ENCODE peak calls at places on chromosomes 7 and 10, in nine cellular contexts. One of them, this sample, is unnamed.

GRCh38 chr7:137667633-137668387 is 179.0 kb downstream of the DGKI start:
- DNase-seq in sigmoid colon: no peak
- DNase-seq in GM23338: no peak
- DNase-seq in cardiac fibroblast: peak
- DNase-seq in keratinocyte: no peak
- DNase-seq in astrocyte of the spinal cord: peak
- DNase-seq in spleen: no peak
- DNase-seq in heart right ventricle: no peak
- DNase-seq in AG04449: peak
- DNase-seq in this sample: peak

GRCh38 chr10:51063659-51064535 is 10.4 kb upstream of the PRKG1 start:
- DNase-seq in sigmoid colon: no peak
- DNase-seq in GM23338: peak
- DNase-seq in cardiac fibroblast: peak
- DNase-seq in keratinocyte: no peak
- DNase-seq in astrocyte of the spinal cord: peak
- DNase-seq in spleen: no peak
- DNase-seq in heart right ventricle: no peak
- DNase-seq in AG04449: peak
- DNase-seq in this sample: peak

GRCh38 chr7:27238979-27239779 is 3.4 kb upstream of the EVX1 start:
- DNase-seq in sigmoid colon: no peak
- DNase-seq in GM23338: peak
- DNase-seq in cardiac fibroblast: no peak
- DNase-seq in keratinocyte: no peak
- DNase-seq in astrocyte of the spinal cord: no peak
- DNase-seq in spleen: no peak
- DNase-seq in heart right ventricle: no peak
- DNase-seq in AG04449: no peak
- DNase-seq in this sample: no peak

GRCh38 chr10:14659626-14660196 is 115.0 kb downstream of the FAM107B start:
- DNase-seq in sigmoid colon: no peak
- DNase-seq in GM23338: no peak
- DNase-seq in cardiac fibroblast: no peak
- DNase-seq in keratinocyte: no peak
- DNase-seq in astrocyte of the spinal cord: no peak
- DNase-seq in spleen: peak
- DNase-seq in heart right ventricle: no peak
- DNase-seq in AG04449: no peak
- DNase-seq in this sample: no peak

GRCh38 chr10:69831231-69831855 is 29.6 kb downstream of the COL13A1 start:
- DNase-seq in sigmoid colon: no peak
- DNase-seq in GM23338: no peak
- DNase-seq in cardiac fibroblast: peak
- DNase-seq in keratinocyte: no peak
- DNase-seq in astrocyte of the spinal cord: peak
- DNase-seq in spleen: no peak
- DNase-seq in heart right ventricle: no peak
- DNase-seq in AG04449: no peak
- DNase-seq in this sample: peak

GRCh38 chr10:112782176-112782907 is 167.7 kb upstream of the TCF7L2 start:
- DNase-seq in sigmoid colon: peak
- DNase-seq in GM23338: no peak
- DNase-seq in cardiac fibroblast: no peak
- DNase-seq in keratinocyte: no peak
- DNase-seq in astrocyte of the spinal cord: no peak
- DNase-seq in spleen: no peak
- DNase-seq in heart right ventricle: peak
- DNase-seq in AG04449: no peak
- DNase-seq in this sample: peak

GRCh38 chr7:100719523-100720319 is 547 bp upstream of the EPO start:
- DNase-seq in sigmoid colon: no peak
- DNase-seq in GM23338: no peak
- DNase-seq in cardiac fibroblast: peak
- DNase-seq in keratinocyte: no peak
- DNase-seq in astrocyte of the spinal cord: peak
- DNase-seq in spleen: no peak
- DNase-seq in heart right ventricle: no peak
- DNase-seq in AG04449: no peak
- DNase-seq in this sample: peak

GRCh38 chr10:114821915-114822770 is 563 bp downstream of the FHIP2A start:
- DNase-seq in sigmoid colon: peak
- DNase-seq in GM23338: peak
- DNase-seq in cardiac fibroblast: peak
- DNase-seq in keratinocyte: no peak
- DNase-seq in astrocyte of the spinal cord: peak
- DNase-seq in spleen: peak
- DNase-seq in heart right ventricle: peak
- DNase-seq in AG04449: no peak
- DNase-seq in this sample: peak

GRCh38 chr10:86611386-86611785 is 43.0 kb upstream of the OPN4 start:
- DNase-seq in sigmoid colon: no peak
- DNase-seq in GM23338: no peak
- DNase-seq in cardiac fibroblast: no peak
- DNase-seq in keratinocyte: no peak
- DNase-seq in astrocyte of the spinal cord: no peak
- DNase-seq in spleen: no peak
- DNase-seq in heart right ventricle: no peak
- DNase-seq in AG04449: no peak
- DNase-seq in this sample: no peak

GRCh38 chr10:86614853-86615252 is 39.5 kb upstream of the OPN4 start:
- DNase-seq in sigmoid colon: no peak
- DNase-seq in GM23338: no peak
- DNase-seq in cardiac fibroblast: no peak
- DNase-seq in keratinocyte: no peak
- DNase-seq in astrocyte of the spinal cord: no peak
- DNase-seq in spleen: no peak
- DNase-seq in heart right ventricle: no peak
- DNase-seq in AG04449: no peak
- DNase-seq in this sample: no peak

GRCh38 chr10:86609920-86610319 is 44.4 kb upstream of the OPN4 start:
- DNase-seq in sigmoid colon: no peak
- DNase-seq in GM23338: no peak
- DNase-seq in cardiac fibroblast: no peak
- DNase-seq in keratinocyte: no peak
- DNase-seq in astrocyte of the spinal cord: no peak
- DNase-seq in spleen: no peak
- DNase-seq in heart right ventricle: no peak
- DNase-seq in AG04449: no peak
- DNase-seq in this sample: no peak

GRCh38 chr10:86613905-86614304 is 40.4 kb upstream of the OPN4 start:
- DNase-seq in sigmoid colon: no peak
- DNase-seq in GM23338: no peak
- DNase-seq in cardiac fibroblast: no peak
- DNase-seq in keratinocyte: peak
- DNase-seq in astrocyte of the spinal cord: no peak
- DNase-seq in spleen: no peak
- DNase-seq in heart right ventricle: no peak
- DNase-seq in AG04449: no peak
- DNase-seq in this sample: no peak

DNA sequence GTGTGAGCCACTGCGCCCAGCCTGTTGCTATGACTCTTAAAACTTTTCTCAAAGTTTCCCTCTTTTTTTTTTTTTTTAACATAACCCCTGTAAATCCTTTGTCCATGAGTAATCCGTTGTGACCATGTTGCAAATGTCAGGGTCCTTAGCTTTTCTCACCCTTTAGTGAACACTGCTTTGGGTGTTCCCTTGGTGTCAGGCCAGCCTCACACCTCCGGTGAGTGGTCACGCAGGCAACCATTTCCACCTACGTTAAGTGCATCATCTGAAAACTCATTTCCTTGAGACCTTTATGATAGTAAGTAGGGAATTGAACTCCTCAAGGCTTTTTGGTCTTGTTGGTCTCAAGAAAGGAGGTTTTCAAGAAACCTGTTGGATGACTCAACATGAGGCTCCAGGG is 41.3 kb upstream of the OPN4 start:
- DNase-seq in sigmoid colon: no peak
- DNase-seq in GM23338: no peak
- DNase-seq in cardiac fibroblast: no peak
- DNase-seq in keratinocyte: no peak
- DNase-seq in astrocyte of the spinal cord: no peak
- DNase-seq in spleen: no peak
- DNase-seq in heart right ventricle: no peak
- DNase-seq in AG04449: no peak
- DNase-seq in this sample: no peak
- TF ChIP-seq CTCF in sigmoid colon: no peak
- TF ChIP-seq CTCF in GM23338: no peak
- TF ChIP-seq CTCF in cardiac fibroblast: no peak
- TF ChIP-seq CTCF in keratinocyte: no peak
- TF ChIP-seq CTCF in astrocyte of the spinal cord: no peak
- TF ChIP-seq CTCF in spleen: no peak
- TF ChIP-seq CTCF in heart right ventricle: no peak
- TF ChIP-seq CTCF in AG04449: no peak
- TF ChIP-seq CTCF in this sample: no peak

GRCh38 chr7:45401155-45401554 is 173.0 kb upstream of the ADCY1 start:
- DNase-seq in sigmoid colon: no peak
- DNase-seq in GM23338: no peak
- DNase-seq in cardiac fibroblast: no peak
- DNase-seq in keratinocyte: no peak
- DNase-seq in astrocyte of the spinal cord: no peak
- DNase-seq in spleen: no peak
- DNase-seq in heart right ventricle: no peak
- DNase-seq in AG04449: no peak
- DNase-seq in this sample: no peak

GRCh38 chr7:45402480-45403218 is 171.5 kb upstream of the ADCY1 start:
- DNase-seq in sigmoid colon: no peak
- DNase-seq in GM23338: no peak
- DNase-seq in cardiac fibroblast: peak
- DNase-seq in keratinocyte: no peak
- DNase-seq in astrocyte of the spinal cord: peak
- DNase-seq in spleen: no peak
- DNase-seq in heart right ventricle: no peak
- DNase-seq in AG04449: no peak
- DNase-seq in this sample: peak

GRCh38 chr7:45401851-45402250 is 172.3 kb upstream of the ADCY1 start:
- DNase-seq in sigmoid colon: no peak
- DNase-seq in GM23338: no peak
- DNase-seq in cardiac fibroblast: no peak
- DNase-seq in keratinocyte: no peak
- DNase-seq in astrocyte of the spinal cord: no peak
- DNase-seq in spleen: no peak
- DNase-seq in heart right ventricle: no peak
- DNase-seq in AG04449: no peak
- DNase-seq in this sample: peak

GRCh38 chr7:45407730-45408406 is 166.3 kb upstream of the ADCY1 start:
- DNase-seq in sigmoid colon: no peak
- DNase-seq in GM23338: peak
- DNase-seq in cardiac fibroblast: no peak
- DNase-seq in keratinocyte: no peak
- DNase-seq in astrocyte of the spinal cord: no peak
- DNase-seq in spleen: no peak
- DNase-seq in heart right ventricle: no peak
- DNase-seq in AG04449: no peak
- DNase-seq in this sample: no peak

DNA sequence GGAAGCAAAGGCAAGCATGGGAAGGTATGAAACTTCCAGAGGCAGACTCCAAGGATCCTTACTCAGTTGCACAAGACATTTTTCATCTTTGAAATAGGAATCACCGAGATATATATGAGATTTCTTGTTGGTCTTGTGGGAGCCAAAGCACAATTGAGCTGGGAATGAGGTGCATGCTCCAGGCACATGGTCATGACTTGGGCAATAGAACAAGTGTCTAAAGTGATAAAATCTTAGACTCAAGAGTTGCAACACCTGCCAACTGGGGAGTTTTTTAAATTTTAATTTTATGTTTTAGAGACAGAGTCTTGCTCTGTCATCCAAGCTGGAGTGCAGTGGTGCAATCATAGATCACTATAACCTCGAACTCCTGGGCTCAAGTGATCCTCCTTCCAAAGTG is 169.5 kb upstream of the ADCY1 start:
- DNase-seq in sigmoid colon: no peak
- DNase-seq in GM23338: no peak
- DNase-seq in cardiac fibroblast: no peak
- DNase-seq in keratinocyte: no peak
- DNase-seq in astrocyte of the spinal cord: no peak
- DNase-seq in spleen: no peak
- DNase-seq in heart right ventricle: no peak
- DNase-seq in AG04449: no peak
- DNase-seq in this sample: no peak
- H3K4me3 ChIP-seq in sigmoid colon: no peak
- H3K4me3 ChIP-seq in GM23338: no peak
- H3K4me3 ChIP-seq in cardiac fibroblast: no peak
- H3K4me3 ChIP-seq in keratinocyte: no peak
- H3K4me3 ChIP-seq in astrocyte of the spinal cord: no peak
- H3K4me3 ChIP-seq in spleen: no peak
- H3K4me3 ChIP-seq in heart right ventricle: no peak
- H3K4me3 ChIP-seq in AG04449: no peak
- H3K4me3 ChIP-seq in this sample: no peak

GRCh38 chr7:152054377-152055230 is 29.1 kb downstream of the GALNT11 start:
- DNase-seq in sigmoid colon: no peak
- DNase-seq in GM23338: peak
- DNase-seq in cardiac fibroblast: peak
- DNase-seq in keratinocyte: no peak
- DNase-seq in astrocyte of the spinal cord: peak
- DNase-seq in spleen: no peak
- DNase-seq in heart right ventricle: peak
- DNase-seq in AG04449: peak
- DNase-seq in this sample: peak
- TF ChIP-seq CTCF in sigmoid colon: no peak
- TF ChIP-seq CTCF in GM23338: no peak
- TF ChIP-seq CTCF in cardiac fibroblast: no peak
- TF ChIP-seq CTCF in keratinocyte: no peak
- TF ChIP-seq CTCF in astrocyte of the spinal cord: no peak
- TF ChIP-seq CTCF in spleen: no peak
- TF ChIP-seq CTCF in heart right ventricle: no peak
- TF ChIP-seq CTCF in AG04449: no peak
- TF ChIP-seq CTCF in this sample: peak

GRCh38 chr10:119368581-119368980 is 161.2 kb downstream of the GRK5 start:
- DNase-seq in sigmoid colon: no peak
- DNase-seq in GM23338: no peak
- DNase-seq in cardiac fibroblast: no peak
- DNase-seq in keratinocyte: no peak
- DNase-seq in astrocyte of the spinal cord: no peak
- DNase-seq in spleen: no peak
- DNase-seq in heart right ventricle: no peak
- DNase-seq in AG04449: no peak
- DNase-seq in this sample: no peak

GRCh38 chr10:119370972-119371703 is 163.8 kb downstream of the GRK5 start:
- DNase-seq in sigmoid colon: peak
- DNase-seq in GM23338: no peak
- DNase-seq in cardiac fibroblast: peak
- DNase-seq in keratinocyte: no peak
- DNase-seq in astrocyte of the spinal cord: peak
- DNase-seq in spleen: peak
- DNase-seq in heart right ventricle: peak
- DNase-seq in AG04449: peak
- DNase-seq in this sample: peak

GRCh38 chr10:119367841-119368549 is 160.6 kb downstream of the GRK5 start:
- DNase-seq in sigmoid colon: no peak
- DNase-seq in GM23338: no peak
- DNase-seq in cardiac fibroblast: no peak
- DNase-seq in keratinocyte: no peak
- DNase-seq in astrocyte of the spinal cord: no peak
- DNase-seq in spleen: no peak
- DNase-seq in heart right ventricle: no peak
- DNase-seq in AG04449: no peak
- DNase-seq in this sample: no peak

GRCh38 chr10:119370046-119370770 is 162.8 kb downstream of the GRK5 start:
- DNase-seq in sigmoid colon: no peak
- DNase-seq in GM23338: no peak
- DNase-seq in cardiac fibroblast: peak
- DNase-seq in keratinocyte: no peak
- DNase-seq in astrocyte of the spinal cord: peak
- DNase-seq in spleen: no peak
- DNase-seq in heart right ventricle: peak
- DNase-seq in AG04449: peak
- DNase-seq in this sample: peak

DNA sequence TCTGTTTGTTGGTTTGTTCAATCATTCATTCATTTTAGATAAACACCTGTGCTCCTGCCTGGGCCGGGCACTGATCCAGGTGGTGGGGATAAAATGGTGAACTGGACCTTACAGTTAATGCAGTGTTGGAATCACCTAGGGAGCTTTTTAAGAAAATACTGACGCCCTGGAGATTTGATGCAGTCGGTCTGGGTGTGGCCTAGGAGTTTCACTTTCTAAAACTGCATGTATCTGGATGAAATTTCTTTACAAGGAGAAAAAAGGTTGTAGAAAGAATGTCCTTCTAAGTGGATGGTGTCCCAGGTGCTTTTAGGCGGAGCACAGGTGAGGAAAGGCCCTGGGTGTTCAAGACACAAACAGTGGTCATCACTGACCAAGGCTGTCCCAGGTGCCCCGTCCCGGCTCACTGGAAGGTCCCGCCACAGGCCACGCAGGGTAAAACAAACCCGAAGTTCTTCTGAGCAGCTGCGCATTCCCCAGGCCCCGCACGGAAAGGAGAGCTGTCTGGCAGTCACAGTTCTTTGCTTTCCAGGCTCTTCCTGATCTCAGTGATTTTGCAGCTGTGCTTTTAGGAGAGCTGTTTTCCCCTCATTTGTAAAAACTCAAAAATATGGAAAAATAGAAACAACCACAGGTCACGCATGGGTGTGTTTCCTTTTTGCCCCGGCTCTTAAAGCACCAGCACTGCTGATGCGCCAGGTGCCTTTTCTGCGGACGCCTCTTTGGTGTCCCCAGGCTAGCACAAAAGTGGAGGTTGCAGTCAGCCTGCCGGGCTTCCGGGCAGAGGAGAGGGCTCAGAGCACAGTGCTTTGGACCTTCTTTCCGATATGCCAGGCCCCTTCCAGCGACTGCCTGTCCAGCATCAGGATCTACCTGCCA is 161.9 kb downstream of the GRK5 start:
- DNase-seq in sigmoid colon: no peak
- DNase-seq in GM23338: no peak
- DNase-seq in cardiac fibroblast: no peak
- DNase-seq in keratinocyte: no peak
- DNase-seq in astrocyte of the spinal cord: no peak
- DNase-seq in spleen: peak
- DNase-seq in heart right ventricle: no peak
- DNase-seq in AG04449: no peak
- DNase-seq in this sample: peak
- H3K4me3 ChIP-seq in sigmoid colon: no peak
- H3K4me3 ChIP-seq in GM23338: no peak
- H3K4me3 ChIP-seq in cardiac fibroblast: no peak
- H3K4me3 ChIP-seq in keratinocyte: no peak
- H3K4me3 ChIP-seq in astrocyte of the spinal cord: no peak
- H3K4me3 ChIP-seq in spleen: peak
- H3K4me3 ChIP-seq in heart right ventricle: no peak
- H3K4me3 ChIP-seq in AG04449: no peak
- H3K4me3 ChIP-seq in this sample: peak

This sample was measured in AG10803.